ENCODE peak calls at places on chromosomes 6 and 20, in nine cellular contexts. T is lower lobe of right lung, D is heart right ventricle, J is thoracic aorta, C is right lobe of liver, L is upper lobe of left lung, B is keratinocyte, P is stomach, Q is PC-9. S is an unnamed sample.

GRCh38 chr6:103404799-103405198 is 1454.9 kb downstream of the HACE1 start:
- DNase-seq in T (no peak), D (no peak), P (no peak), J (no peak), B (no peak), L (no peak), C (no peak), Q (no peak), S (no peak)

GRCh38 chr20:17505664-17506517 is 25.3 kb downstream of the BFSP1 start:
- DNase-seq in B (peak; percentile 82), P (no peak), L (no peak), T (peak; percentile 55), D (no peak), C (peak; percentile 48), J (no peak), Q (no peak), S (no peak)

GRCh38 chr6:107532707-107533106 is 42.8 kb downstream of the SOBP start:
- DNase-seq in L (no peak), T (no peak), D (peak; percentile 31), P (no peak), J (no peak), C (no peak), Q (no peak), B (no peak), S (no peak)

GRCh38 chr6:31686483-31686882 is 5.6 kb upstream of the LY6G5C start:
- DNase-seq in J (no peak), B (no peak), L (no peak), Q (no peak), P (no peak), C (no peak), T (no peak), D (no peak), S (no peak)

GRCh38 chr20:34709044-34709835 is 5.1 kb downstream of the TP53INP2 start:
- DNase-seq in Q (peak; percentile 79), T (peak; percentile 92), C (peak; percentile 91), J (peak; percentile 56), P (peak; percentile 85), D (peak; percentile 84), L (peak; percentile 96), B (no peak), S (peak; percentile 95)

GRCh38 chr6:137362878-137363804 is 131.1 kb downstream of the OLIG3 start:
- DNase-seq in T (no peak), Q (no peak), L (no peak), C (no peak), P (no peak), J (no peak), D (no peak), B (no peak), S (no peak)

GRCh38 chr6:29816030-29816429 is 11.6 kb upstream of the HLA-G start:
- DNase-seq in C (no peak), L (no peak), J (no peak), B (peak; percentile 36), D (no peak), Q (no peak), T (no peak), P (no peak), S (no peak)

GRCh38 chr6:140537834-140538680 is 1163.6 kb upstream of the CITED2 start:
- DNase-seq in Q (peak; percentile 63), T (no peak), C (no peak), D (peak; percentile 11), L (no peak), J (no peak), P (no peak), B (peak; percentile 7), S (peak; percentile 36)

GRCh38 chr6:901696-902455 is 208.9 kb upstream of the EXOC2 start:
- DNase-seq in C (peak; percentile 73), J (no peak), D (no peak), B (no peak), T (no peak), L (no peak), P (peak; percentile 36), Q (no peak), S (no peak)

GRCh38 chr6:119535332-119535731 is 185.8 kb upstream of the MAN1A1 start:
- DNase-seq in L (no peak), T (no peak), J (no peak), D (no peak), Q (no peak), B (no peak), C (no peak), P (no peak), S (no peak)

GRCh38 chr20:33893314-33893713 is 82.2 kb downstream of the CHMP4B start:
- DNase-seq in B (no peak), C (no peak), J (no peak), L (no peak), P (no peak), Q (no peak), D (no peak), T (no peak), S (no peak)

GRCh38 chr20:62220666-62221568 is 839 bp upstream of the HRH3 start:
- DNase-seq in P (no peak), C (no peak), B (no peak), T (no peak), J (no peak), D (no peak), L (peak; percentile 70), Q (no peak), S (no peak)

GRCh38 chr6:144162977-144163376 is 12.7 kb downstream of the STX11 start:
- DNase-seq in C (no peak), B (no peak), D (no peak), Q (no peak), T (no peak), L (no peak), J (no peak), P (no peak), S (no peak)

GRCh38 chr6:158185729-158186456 is 17.7 kb downstream of the GTF2H5 start:
- DNase-seq in L (no peak), D (no peak), J (no peak), C (no peak), B (no peak), T (no peak), P (no peak), Q (no peak), S (no peak)

GRCh38 chr6:158188591-158188990 is 20.4 kb downstream of the GTF2H5 start:
- DNase-seq in T (no peak), B (no peak), P (no peak), Q (no peak), J (no peak), C (no peak), D (no peak), L (no peak), S (no peak)

GRCh38 chr6:158184598-158184997 is 16.4 kb downstream of the GTF2H5 start:
- DNase-seq in J (no peak), T (no peak), L (no peak), Q (no peak), B (no peak), D (no peak), C (no peak), P (no peak), S (no peak)
- H3K4me1 ChIP-seq in J (peaks cover 8% of the 10 kb centered on the region), T (no peaks in the 10 kb centered on the region), L (no peaks in the 10 kb centered on the region), Q (no peaks in the 10 kb centered on the region), B (peaks cover 16% of the 10 kb centered on the region), D (no peaks in the 10 kb centered on the region), C (peaks cover 9% of the 10 kb centered on the region), P (no peaks in the 10 kb centered on the region), S (peaks cover 17% of the 10 kb centered on the region)

DNA sequence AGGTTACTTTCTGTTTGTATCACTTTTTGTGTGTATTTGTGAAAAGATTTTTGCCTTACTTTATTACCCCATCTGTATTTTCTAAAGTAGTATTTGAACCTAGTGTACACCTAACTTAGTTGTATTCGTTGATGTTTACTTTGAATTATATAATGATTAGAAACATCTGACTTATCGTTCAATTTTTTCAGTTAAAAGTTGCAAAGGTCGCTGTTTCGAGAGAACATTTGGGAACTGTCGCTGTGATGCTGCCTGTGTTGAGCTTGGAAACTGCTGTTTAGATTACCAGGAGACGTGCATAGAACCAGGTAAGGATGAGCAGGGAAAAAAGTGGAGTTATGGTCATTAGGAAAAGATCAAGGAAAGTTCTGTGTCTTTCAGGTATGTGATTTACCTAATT is 42.0 kb downstream of the ENPP1 start:
- DNase-seq in L (no peak), J (no peak), B (no peak), P (no peak), D (no peak), Q (no peak), T (no peak), C (no peak), S (no peak)
- H3K4me1 ChIP-seq in L (no peaks in the 10 kb centered on the region), J (peaks cover 11% of the 10 kb centered on the region), B (no peaks in the 10 kb centered on the region), P (no peaks in the 10 kb centered on the region), D (no peaks in the 10 kb centered on the region), Q (no peaks in the 10 kb centered on the region), T (no peaks in the 10 kb centered on the region), C (peaks cover 12% of the 10 kb centered on the region), S (no peaks in the 10 kb centered on the region)

GRCh38 chr6:166612471-166612881 is 14.6 kb downstream of the RPS6KA2 start:
- DNase-seq in Q (no peak), T (no peak), L (no peak), P (no peak), C (no peak), D (peak; percentile 34), J (no peak), B (no peak), S (no peak)
- H3K4me1 ChIP-seq in Q (peaks cover 16% of the 10 kb centered on the region), T (peaks cover 63% of the 10 kb centered on the region), L (peaks cover 32% of the 10 kb centered on the region), P (peaks cover 15% of the 10 kb centered on the region), C (no peaks in the 10 kb centered on the region), D (peaks cover 41% of the 10 kb centered on the region), J (no peaks in the 10 kb centered on the region), B (peaks cover 7% of the 10 kb centered on the region), S (no peaks in the 10 kb centered on the region)

GRCh38 chr20:57522380-57522973 is 2.5 kb downstream of the CTCFL start:
- DNase-seq in B (no peak), L (no peak), D (no peak), C (no peak), T (no peak), P (no peak), J (no peak), Q (no peak), S (no peak)

GRCh38 chr20:57523782-57524181 is 1.2 kb downstream of the CTCFL start:
- DNase-seq in T (no peak), L (no peak), C (no peak), J (no peak), P (no peak), Q (no peak), B (no peak), D (no peak), S (no peak)

GRCh38 chr20:57525328-57526053 is 551 bp upstream of the CTCFL start:
- DNase-seq in T (no peak), P (no peak), D (no peak), J (no peak), C (no peak), B (no peak), L (no peak), Q (no peak), S (no peak)

GRCh38 chr20:57526067-57526884 is 1.3 kb upstream of the CTCFL start:
- DNase-seq in Q (no peak), B (no peak), T (no peak), D (no peak), C (peak; percentile 63), J (no peak), L (no peak), P (no peak), S (peak; percentile 60)

DNA sequence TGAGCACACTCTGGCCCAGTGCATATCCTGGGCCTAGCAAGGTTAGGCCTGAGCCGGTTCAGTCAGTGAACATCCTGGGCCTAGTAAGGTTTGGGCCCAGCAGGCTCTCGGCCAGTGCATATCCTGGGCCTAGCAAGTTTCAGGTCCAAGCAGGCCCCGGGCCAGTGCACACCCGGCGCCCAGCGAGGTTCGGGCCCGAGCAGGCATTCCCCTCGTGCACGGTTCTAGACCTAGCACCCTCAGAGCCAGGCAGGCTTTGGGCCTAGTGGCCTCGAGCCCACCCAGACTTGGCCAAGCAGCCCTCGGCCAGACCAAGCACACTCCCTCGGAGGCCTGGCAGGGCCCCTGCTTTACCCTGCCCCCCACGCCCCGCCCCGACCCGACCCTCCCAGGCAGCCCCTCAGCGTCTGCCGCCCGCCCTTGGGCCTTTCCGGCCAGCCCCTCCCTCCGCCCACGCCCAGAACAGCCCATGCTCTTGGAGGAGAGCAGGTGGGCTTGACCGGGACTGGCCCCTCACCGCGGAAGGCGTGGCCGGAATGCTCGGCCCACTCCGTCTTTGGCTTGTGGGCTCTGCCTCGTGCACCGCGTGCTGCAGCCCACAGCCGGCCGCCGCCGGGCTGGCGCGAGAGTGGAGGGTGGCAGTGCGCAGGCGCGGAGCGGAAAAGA is at the start of gene CTCFL:
- DNase-seq in T (no peak), C (no peak), B (no peak), D (no peak), J (no peak), L (peak; percentile 70), P (no peak), Q (no peak), S (no peak)
- H3K4me1 ChIP-seq in T (no peaks in the 10 kb centered on the region), C (peaks cover 6% of the 10 kb centered on the region), B (no peaks in the 10 kb centered on the region), D (no peaks in the 10 kb centered on the region), J (no peaks in the 10 kb centered on the region), L (no peaks in the 10 kb centered on the region), P (peaks cover 8% of the 10 kb centered on the region), Q (no peaks in the 10 kb centered on the region), S (no peaks in the 10 kb centered on the region)

S was measured in Caco-2.